ENCODE peak calls at places on chromosomes 2 and 18, in seven cellular contexts. I is H1, E is mesendoderm, P is IMR-90, W is neuronal stem cell, X is mesenchymal stem cell, O is trophoblast cell. D is an unnamed sample. For H3K79me1, the result is how much of the 10 kb centered on the place peaks cover.

GRCh38 chr18:11393486-11393885 is 215.9 kb upstream of the SLC35G4 start:
- DNase-seq in I (no peak), E (peak), P (no peak), W (no peak), X (no peak), O (no peak), D (no peak)

GRCh38 chr2:7570247-7570646 is 653.0 kb downstream of the RNF144A start:
- DNase-seq in I (no peak), E (no peak), P (no peak), W (no peak), X (no peak), O (no peak), D (no peak)

GRCh38 chr18:66210875-66211274 is 393.0 kb downstream of the CDH19 start:
- DNase-seq in I (no peak), E (no peak), P (no peak), W (no peak), X (no peak), O (no peak), D (no peak)

GRCh38 chr18:75678662-75679061 is 251.2 kb upstream of the SMIM21 start:
- DNase-seq in I (no peak), E (no peak), P (no peak), W (no peak), X (no peak), O (no peak), D (no peak)

GRCh38 chr2:42781204-42781603 is 11.2 kb downstream of the HAAO start:
- DNase-seq in I (no peak), E (no peak), P (no peak), W (no peak), X (no peak), O (no peak), D (no peak)

GRCh38 chr2:126752876-126753275 is 96.9 kb downstream of the GYPC start:
- DNase-seq in I (peak), E (no peak), P (no peak), W (no peak), X (no peak), O (no peak), D (no peak)

GRCh38 chr2:120269816-120270215 is 17.2 kb downstream of the RALB start:
- DNase-seq in I (no peak), E (no peak), P (no peak), W (no peak), X (no peak), O (no peak), D (no peak)

GRCh38 chr2:166343467-166343866 is 32.3 kb downstream of the SCN9A start:
- DNase-seq in I (no peak), E (peak), P (no peak), W (no peak), X (no peak), O (no peak), D (peak)

GRCh38 chr2:143083636-143084035 is 45.6 kb upstream of the ARHGAP15 start:
- DNase-seq in I (no peak), E (peak), P (peak), W (no peak), X (peak), O (peak), D (no peak)

GRCh38 chr2:111119004-111119846 is 1.5 kb upstream of the BCL2L11 start:
- DNase-seq in I (peak), E (peak), P (no peak), W (peak), X (peak), O (no peak), D (peak)

GRCh38 chr2:71888741-71889445 is 258.8 kb downstream of the CYP26B1 start:
- DNase-seq in I (peak), E (no peak), P (peak), W (no peak), X (peak), O (no peak), D (no peak)

GRCh38 chr2:61604433-61604832 is 66.3 kb upstream of the XPO1 start:
- DNase-seq in I (no peak), E (no peak), P (peak), W (no peak), X (no peak), O (no peak), D (no peak)

GRCh38 chr2:177881001-177881748 is 191.4 kb downstream of the PDE11A start:
- DNase-seq in I (no peak), E (no peak), P (no peak), W (no peak), X (no peak), O (no peak), D (no peak)

GRCh38 chr2:54772110-54772509 is 48.6 kb downstream of the EML6 start:
- DNase-seq in I (no peak), E (no peak), P (peak), W (no peak), X (peak), O (peak), D (no peak)

GRCh38 chr2:43041661-43042360 is 184.6 kb downstream of the ZFP36L2 start:
- DNase-seq in I (peak), E (peak), P (peak), W (peak), X (peak), O (peak), D (peak)

GRCh38 chr2:30807249-30807648 is at the start of gene CAPN13:
- DNase-seq in I (no peak), E (peak), P (no peak), W (no peak), X (no peak), O (peak), D (peak)

GRCh38 chr2:197170137-197170682 is 140.4 kb downstream of the ANKRD44 start:
- DNase-seq in I (no peak), E (no peak), P (peak), W (no peak), X (no peak), O (no peak), D (no peak)

GRCh38 chr2:23534756-23535155 is 149.8 kb downstream of the KLHL29 start:
- DNase-seq in I (no peak), E (no peak), P (no peak), W (no peak), X (no peak), O (no peak), D (no peak)

GRCh38 chr2:206031162-206031784 is 54.7 kb downstream of the INO80D start:
- DNase-seq in I (no peak), E (no peak), P (peak), W (no peak), X (peak), O (peak), D (no peak)

GRCh38 chr18:48529796-48530195 is 9.0 kb upstream of the CTIF start:
- DNase-seq in I (no peak), E (peak), P (peak), W (no peak), X (peak), O (peak), D (peak)

GRCh38 chr2:205058409-205058808 is 513.1 kb downstream of the PARD3B start:
- DNase-seq in I (no peak), E (no peak), P (no peak), W (no peak), X (no peak), O (peak), D (no peak)

GRCh38 chr18:43887491-43887890 is 610.2 kb upstream of the SYT4 start:
- DNase-seq in I (no peak), E (peak), P (no peak), W (no peak), X (no peak), O (no peak), D (peak)

GRCh38 chr2:85909005-85909404 is 20.2 kb upstream of the ST3GAL5 start:
- DNase-seq in I (no peak), E (no peak), P (no peak), W (no peak), X (no peak), O (no peak), D (no peak)

GRCh38 chr2:8252997-8253694 is 428.7 kb upstream of the ID2 start:
- DNase-seq in I (no peak), E (peak), P (no peak), W (no peak), X (no peak), O (peak), D (no peak)

GRCh38 chr2:119240311-119241204 is 16.9 kb downstream of the STEAP3 start:
- DNase-seq in I (no peak), E (peak), P (peak), W (no peak), X (peak), O (peak), D (peak)

GRCh38 chr2:30417253-30417652 is 29.8 kb upstream of the LCLAT1 start:
- DNase-seq in I (no peak), E (peak), P (peak), W (peak), X (peak), O (no peak), D (peak)

GRCh38 chr18:63472380-63472779 is 4.4 kb upstream of the SERPINB5 start:
- DNase-seq in I (no peak), E (no peak), P (no peak), W (no peak), X (no peak), O (no peak), D (no peak)

GRCh38 chr18:63464434-63464833 is 12.3 kb upstream of the SERPINB5 start:
- DNase-seq in I (no peak), E (no peak), P (no peak), W (no peak), X (no peak), O (no peak), D (no peak)

GRCh38 chr18:63465059-63465458 is 11.7 kb upstream of the SERPINB5 start:
- DNase-seq in I (no peak), E (no peak), P (no peak), W (no peak), X (no peak), O (no peak), D (no peak)

GRCh38 chr18:63470751-63471150 is 6.0 kb upstream of the SERPINB5 start:
- DNase-seq in I (no peak), E (peak), P (no peak), W (no peak), X (no peak), O (peak), D (no peak)

DNA sequence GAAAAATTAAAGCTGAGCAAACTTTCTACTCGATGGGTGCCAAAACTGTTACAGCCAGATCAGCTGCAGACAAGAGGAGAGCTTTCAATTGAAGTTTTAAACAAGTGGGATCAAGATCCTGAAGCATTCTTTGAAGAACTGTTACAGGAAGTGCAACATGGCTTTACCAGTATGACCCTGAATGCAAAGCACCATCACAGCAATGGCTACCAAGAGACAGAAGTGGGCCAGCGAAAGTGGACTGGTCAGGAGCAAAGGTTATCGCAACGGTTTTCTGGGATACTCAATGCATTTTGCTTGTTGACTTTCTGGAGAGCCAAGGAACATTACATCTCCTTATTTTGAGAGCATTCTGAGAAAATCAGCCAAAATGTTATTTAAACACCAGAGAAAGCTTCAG is 9.1 kb upstream of the SERPINB5 start:
- DNase-seq in I (no peak), E (no peak), P (no peak), W (no peak), X (no peak), O (no peak), D (no peak)
- H3K79me1 ChIP-seq in I (under half), E (under half), P (under half), W (under half), X (under half), O (under half), D (under half)

GRCh38 chr2:150261691-150262090 is 225.8 kb downstream of the RND3 start:
- DNase-seq in I (no peak), E (no peak), P (no peak), W (no peak), X (no peak), O (no peak), D (no peak)

GRCh38 chr2:150259746-150260145 is 227.7 kb downstream of the RND3 start:
- DNase-seq in I (no peak), E (peak), P (no peak), W (peak), X (peak), O (no peak), D (no peak)

GRCh38 chr2:150255528-150255927 is 231.9 kb downstream of the RND3 start:
- DNase-seq in I (no peak), E (no peak), P (peak), W (no peak), X (peak), O (peak), D (no peak)

GRCh38 chr2:150256746-150257145 is 230.7 kb downstream of the RND3 start:
- DNase-seq in I (no peak), E (no peak), P (peak), W (no peak), X (no peak), O (no peak), D (no peak)
- H3K79me1 ChIP-seq in I (under half), E (under half), P (under half), W (under half), X (under half), O (under half), D (under half)

DNA sequence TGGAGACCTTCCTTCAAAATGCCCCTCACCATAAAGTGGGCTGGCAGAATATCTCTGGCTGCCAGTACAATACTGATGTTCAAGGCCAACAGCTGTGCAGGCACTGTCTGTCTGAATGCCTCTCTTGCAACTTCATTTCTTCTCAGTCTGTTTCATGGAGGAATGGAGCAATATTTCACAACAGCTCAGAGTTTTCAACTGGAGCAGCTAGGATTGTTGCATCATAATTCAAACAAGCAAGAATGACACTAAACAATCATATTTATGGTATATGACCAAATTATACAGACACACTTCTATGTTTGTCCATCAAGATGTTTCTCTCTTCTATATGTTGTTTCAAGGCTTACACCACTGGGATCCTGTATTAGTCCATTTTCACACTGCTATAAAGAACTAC is 444.2 kb downstream of the LRATD1 start:
- DNase-seq in I (no peak), E (no peak), P (no peak), W (no peak), X (no peak), O (no peak), D (no peak)
- H3K79me1 ChIP-seq in I (under half), E (under half), P (under half), W (under half), X (under half), O (under half), D (under half)

GRCh38 chr2:24838541-24838940 is 45.3 kb downstream of the CENPO start:
- DNase-seq in I (no peak), E (no peak), P (no peak), W (no peak), X (no peak), O (no peak), D (no peak)
- H3K79me1 ChIP-seq in I (under half), E (under half), P (under half), W (under half), X (under half), O (under half), D (under half)

DNA sequence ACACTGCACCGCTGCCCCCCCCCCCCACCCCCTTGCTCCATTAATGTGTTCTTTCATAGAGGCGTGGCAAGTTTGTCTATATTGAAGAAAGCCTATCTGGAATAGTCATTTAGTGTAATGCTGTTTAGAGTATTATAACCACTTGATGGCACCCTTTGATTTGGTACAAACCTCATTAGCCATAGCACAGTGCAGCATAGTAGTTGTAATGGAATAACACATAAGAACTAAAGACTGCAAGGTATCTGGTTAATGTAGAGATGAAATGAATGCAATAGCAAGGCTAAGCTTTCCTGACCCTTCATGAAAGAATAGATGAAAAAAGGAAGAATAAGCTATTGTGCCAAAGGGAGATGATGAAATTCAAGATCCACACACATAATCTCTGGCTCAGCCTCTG is 81.9 kb downstream of the EHBP1 start:
- DNase-seq in I (no peak), E (peak), P (peak), W (peak), X (peak), O (peak), D (no peak)
- H3K79me1 ChIP-seq in I (under half), E (under half), P (under half), W (under half), X (under half), O (under half), D (under half)

DNA sequence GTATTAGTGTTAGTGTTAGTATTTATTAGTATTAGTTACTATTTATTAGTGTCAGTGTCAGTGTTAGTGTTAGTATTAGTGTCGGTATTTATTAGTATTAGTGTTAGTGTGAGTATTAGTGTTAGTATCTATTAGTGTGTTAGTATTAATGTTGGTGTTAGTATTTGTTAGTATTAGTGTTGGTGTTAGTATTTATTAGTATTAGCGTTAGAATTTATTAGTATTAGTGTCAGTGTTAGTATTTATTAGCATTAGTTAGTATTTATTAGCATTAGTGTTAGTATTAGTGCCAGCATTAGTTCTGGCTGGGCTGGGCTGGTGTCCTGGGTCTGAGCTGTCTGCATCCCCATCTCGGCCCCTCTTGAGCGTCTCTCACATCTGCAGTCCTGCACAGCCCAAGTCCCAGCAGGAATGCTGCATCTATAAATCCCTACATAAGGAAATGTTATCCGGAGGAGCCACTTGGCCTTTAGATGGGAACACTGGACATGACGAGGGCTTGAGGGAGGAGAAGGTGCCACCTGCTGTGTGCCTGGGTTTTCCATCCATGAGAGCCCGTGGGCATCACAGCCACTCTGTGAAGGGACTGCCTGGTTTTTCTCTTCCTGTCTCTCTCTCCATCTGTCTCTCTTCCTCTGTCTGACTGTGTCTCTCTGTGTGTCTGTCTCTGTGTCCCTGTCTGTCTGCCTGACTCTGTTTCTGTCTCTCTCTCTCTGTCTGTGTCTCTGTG is 33.6 kb downstream of the TWIST2 start:
- DNase-seq in I (no peak), E (no peak), P (no peak), W (no peak), X (no peak), O (no peak), D (no peak)
- H3K79me1 ChIP-seq in I (under half), E (under half), P (under half), W (under half), X (under half), O (under half), D (under half)

GRCh38 chr2:6358542-6358941 is 507.2 kb downstream of the CMPK2 start:
- DNase-seq in I (no peak), E (no peak), P (no peak), W (no peak), X (no peak), O (no peak), D (no peak)

GRCh38 chr2:6356127-6356761 is 509.5 kb downstream of the CMPK2 start:
- DNase-seq in I (no peak), E (no peak), P (no peak), W (no peak), X (no peak), O (no peak), D (no peak)

GRCh38 chr2:6362671-6363450 is 502.8 kb downstream of the CMPK2 start:
- DNase-seq in I (no peak), E (no peak), P (no peak), W (no peak), X (no peak), O (no peak), D (no peak)

GRCh38 chr2:6359964-6360363 is 505.7 kb downstream of the CMPK2 start:
- DNase-seq in I (no peak), E (no peak), P (no peak), W (no peak), X (no peak), O (no peak), D (no peak)

GRCh38 chr2:6358985-6359384 is 506.7 kb downstream of the CMPK2 start:
- DNase-seq in I (no peak), E (no peak), P (no peak), W (no peak), X (no peak), O (no peak), D (no peak)
- H3K79me1 ChIP-seq in I (under half), E (under half), P (under half), W (under half), X (under half), O (under half), D (under half)

D was measured in H9.